ENCODE peak calls at places on chromosomes 2 and 18, in four cellular contexts. Q is GM12878, S is IMR-90, T is K562. N is an unnamed sample.

GRCh38 chr18:47422524-47422923 is 171.1 kb upstream of the SKOR2 start:
- DNase-seq in Q (no peak), S (no peak), T (peak; percentile 62), N (no peak)

GRCh38 chr2:47719099-47719498 is 63.8 kb upstream of the MSH6 start:
- DNase-seq in Q (peak; percentile 44), S (no peak), T (no peak), N (no peak)

GRCh38 chr2:238290079-238290478 is 1.7 kb upstream of the PER2 start:
- DNase-seq in Q (no peak), S (no peak), T (peak; percentile 54), N (peak; percentile 100)

GRCh38 chr2:95399061-95399460 is 3.4 kb upstream of the FAHD2A start:
- DNase-seq in Q (no peak), S (no peak), T (no peak), N (no peak)

GRCh38 chr2:73260338-73260984 is 23.8 kb downstream of the FBXO41 start:
- DNase-seq in Q (no peak), S (peak; percentile 43), T (peak; percentile 80), N (peak; percentile 84)

GRCh38 chr2:3313845-3314375 is 63.7 kb downstream of the EIPR1 start:
- DNase-seq in Q (no peak), S (no peak), T (no peak), N (no peak)

GRCh38 chr18:27823053-27823452 is 353.9 kb downstream of the CDH2 start:
- DNase-seq in Q (no peak), S (no peak), T (no peak), N (no peak)

GRCh38 chr2:104378853-104379374 is 475.0 kb upstream of the POU3F3 start:
- DNase-seq in Q (no peak), S (no peak), T (peak; percentile 8), N (peak; percentile 19)

GRCh38 chr18:68262697-68263293 is 452.1 kb downstream of the TMX3 start:
- DNase-seq in Q (no peak), S (peak; percentile 83), T (no peak), N (no peak)

GRCh38 chr2:207163815-207164747 is 1.7 kb downstream of the KLF7 start:
- DNase-seq in Q (no peak), S (peak; percentile 48), T (no peak), N (peak; percentile 21)

GRCh38 chr2:223464071-223464470 is 138.1 kb downstream of the SCG2 start:
- DNase-seq in Q (no peak), S (peak; percentile 24), T (no peak), N (no peak)

GRCh38 chr2:203811491-203812221 is 55.9 kb upstream of the CTLA4 start:
- DNase-seq in Q (no peak), S (peak; percentile 92), T (no peak), N (peak; percentile 45)

GRCh38 chr2:88658890-88659881 is 31.9 kb upstream of the EIF2AK3 start:
- DNase-seq in Q (no peak), S (peak; percentile 71), T (no peak), N (peak; percentile 16)

GRCh38 chr18:74549591-74550104 is 15.3 kb downstream of the CNDP1 start:
- DNase-seq in Q (no peak), S (no peak), T (no peak), N (no peak)

GRCh38 chr2:223688094-223688835 is 86.1 kb upstream of the SCG2 start:
- DNase-seq in Q (no peak), S (no peak), T (no peak), N (no peak)

GRCh38 chr18:43869451-43870008 is 592.2 kb upstream of the SYT4 start:
- DNase-seq in Q (no peak), S (peak; percentile 28), T (no peak), N (no peak)

GRCh38 chr2:9285385-9285784 is 78.8 kb downstream of the ASAP2 start:
- DNase-seq in Q (no peak), S (no peak), T (no peak), N (no peak)

GRCh38 chr18:40382191-40382590 is 1572.8 kb upstream of the PIK3C3 start:
- DNase-seq in Q (no peak), S (no peak), T (no peak), N (no peak)

GRCh38 chr2:176079285-176079830 is 4.4 kb downstream of the EVX2 start:
- DNase-seq in Q (no peak), S (no peak), T (peak; percentile 56), N (no peak)

GRCh38 chr2:113979172-113980128 is 89.6 kb downstream of the ACTR3 start:
- DNase-seq in Q (no peak), S (no peak), T (peak; percentile 52), N (peak; percentile 46)

GRCh38 chr2:232218778-232219495 is 159.6 kb upstream of the ALPP start:
- DNase-seq in Q (no peak), S (no peak), T (no peak), N (no peak)

GRCh38 chr2:232210306-232210705 is 168.2 kb upstream of the ALPP start:
- DNase-seq in Q (no peak), S (no peak), T (no peak), N (no peak)

GRCh38 chr2:232211743-232212686 is 166.5 kb upstream of the ALPP start:
- DNase-seq in Q (no peak), S (no peak), T (no peak), N (no peak)

GRCh38 chr2:232216028-232216427 is 162.5 kb upstream of the ALPP start:
- DNase-seq in Q (no peak), S (no peak), T (no peak), N (no peak)

DNA sequence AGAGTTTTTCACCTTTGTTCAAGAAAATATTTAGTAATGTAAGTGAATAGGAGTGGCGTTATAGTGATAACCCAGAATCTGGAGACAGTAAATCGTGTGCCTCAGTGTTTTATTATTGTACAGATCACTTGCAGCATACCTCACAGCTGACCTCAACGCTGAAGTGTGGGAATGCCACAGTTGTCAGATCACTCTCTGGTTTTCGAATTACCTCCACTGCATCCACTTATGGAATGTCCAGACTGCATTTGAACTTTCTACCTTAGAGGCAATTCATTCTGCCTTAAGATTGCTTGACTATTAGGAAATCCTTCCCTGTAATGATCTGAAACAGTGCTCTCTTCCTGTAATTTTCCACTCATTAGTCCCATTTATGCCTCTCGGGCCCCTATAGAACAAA is 164.5 kb upstream of the ALPP start:
- DNase-seq in Q (no peak), S (peak; percentile 57), T (no peak), N (no peak)
- TF ChIP-seq RCOR1 in Q (no peak), S (no peak), T (no peak), N (no peak)

GRCh38 chr2:127068351-127068741 is 38.6 kb downstream of the BIN1 start:
- DNase-seq in Q (no peak), S (no peak), T (no peak), N (no peak)
- TF ChIP-seq RCOR1 in Q (no peak), S (no peak), T (no peak), N (no peak)

GRCh38 chr18:10123006-10123950 is 209.5 kb downstream of the VAPA start:
- DNase-seq in Q (no peak), S (no peak), T (no peak), N (no peak)
- TF ChIP-seq RCOR1 in Q (no peak), S (no peak), T (no peak), N (no peak)

GRCh38 chr18:21191596-21192307 is 50.3 kb upstream of the GREB1L start:
- DNase-seq in Q (no peak), S (peak; percentile 55), T (peak; percentile 15), N (peak; percentile 67)
- TF ChIP-seq RCOR1 in Q (no peak), S (no peak), T (no peak), N (no peak)

N was measured in A549.